ENCODE peak calls at places on chromosomes 4 and X, in four cellular contexts. One of them, this sample, is unnamed.

GRCh38 chrX:56788717-56789122 is 59.7 kb downstream of the NBDY start:
- DNase-seq in HCT116: no peak
- DNase-seq in iPS DF 6.9: no peak
- DNase-seq in K562: peak; percentile 12
- DNase-seq in this sample: peak; percentile 58

GRCh38 chr4:112942077-112942476 is 107.4 kb upstream of the ANK2 start:
- DNase-seq in iPS DF 6.9: no peak
- DNase-seq in HCT116: no peak
- DNase-seq in K562: no peak
- DNase-seq in this sample: no peak

GRCh38 chr4:81498046-81498445 is 26.3 kb upstream of the RASGEF1B start:
- DNase-seq in HCT116: no peak
- DNase-seq in K562: no peak
- DNase-seq in iPS DF 6.9: no peak
- DNase-seq in this sample: no peak

GRCh38 chrX:132491191-132491590 is 2.4 kb upstream of the MBNL3 start:
- DNase-seq in K562: no peak
- DNase-seq in HCT116: no peak
- DNase-seq in iPS DF 6.9: no peak
- DNase-seq in this sample: no peak

GRCh38 chr4:79679859-79680258 is 271.8 kb upstream of the GK2 start:
- DNase-seq in HCT116: no peak
- DNase-seq in iPS DF 6.9: no peak
- DNase-seq in K562: no peak
- DNase-seq in this sample: no peak

GRCh38 chrX:129631850-129632249 is 22.9 kb downstream of the APLN start:
- DNase-seq in HCT116: no peak
- DNase-seq in iPS DF 6.9: no peak
- DNase-seq in K562: no peak
- DNase-seq in this sample: no peak

GRCh38 chr4:81606796-81607550 is 135.3 kb upstream of the RASGEF1B start:
- DNase-seq in K562: no peak
- DNase-seq in HCT116: no peak
- DNase-seq in iPS DF 6.9: no peak
- DNase-seq in this sample: no peak

GRCh38 chr4:158065176-158065575 is 107.6 kb downstream of the GASK1B start:
- DNase-seq in K562: no peak
- DNase-seq in iPS DF 6.9: no peak
- DNase-seq in HCT116: no peak
- DNase-seq in this sample: no peak

GRCh38 chr4:5041609-5042234 is 9.6 kb upstream of the STK32B start:
- DNase-seq in HCT116: no peak
- DNase-seq in K562: no peak
- DNase-seq in iPS DF 6.9: no peak
- DNase-seq in this sample: no peak

GRCh38 chr4:38917481-38918025 is 49.9 kb downstream of the FAM114A1 start:
- DNase-seq in K562: no peak
- DNase-seq in HCT116: no peak
- DNase-seq in iPS DF 6.9: no peak
- DNase-seq in this sample: no peak

GRCh38 chr4:174626310-174627022 is 104.2 kb upstream of the HPGD start:
- DNase-seq in HCT116: no peak
- DNase-seq in K562: no peak
- DNase-seq in iPS DF 6.9: no peak
- DNase-seq in this sample: no peak

GRCh38 chr4:84852081-84852480 is 114.4 kb downstream of the WDFY3 start:
- DNase-seq in iPS DF 6.9: no peak
- DNase-seq in K562: no peak
- DNase-seq in HCT116: peak; percentile 22
- DNase-seq in this sample: no peak

GRCh38 chr4:80646061-80646460 is 310.5 kb downstream of the CFAP299 start:
- DNase-seq in K562: no peak
- DNase-seq in iPS DF 6.9: no peak
- DNase-seq in HCT116: no peak
- DNase-seq in this sample: no peak

GRCh38 chr4:54402880-54403503 is 173.9 kb downstream of the PDGFRA start:
- DNase-seq in iPS DF 6.9: no peak
- DNase-seq in K562: no peak
- DNase-seq in HCT116: no peak
- DNase-seq in this sample: no peak

GRCh38 chr4:7798215-7798995 is 141.3 kb downstream of the AFAP1 start:
- DNase-seq in iPS DF 6.9: no peak
- DNase-seq in HCT116: peak; percentile 2
- DNase-seq in K562: no peak
- DNase-seq in this sample: no peak

GRCh38 chr4:25882226-25882625 is 19.4 kb upstream of the SEL1L3 start:
- DNase-seq in HCT116: no peak
- DNase-seq in K562: no peak
- DNase-seq in iPS DF 6.9: no peak
- DNase-seq in this sample: no peak

GRCh38 chrX:48025561-48025960 is 18.8 kb downstream of the SPACA5 start:
- DNase-seq in K562: peak; percentile 32
- DNase-seq in HCT116: peak; percentile 64
- DNase-seq in iPS DF 6.9: peak; percentile 43
- DNase-seq in this sample: peak; percentile 43

GRCh38 chr4:60129740-60130139 is 1070.4 kb upstream of the ADGRL3 start:
- DNase-seq in iPS DF 6.9: no peak
- DNase-seq in HCT116: no peak
- DNase-seq in K562: no peak
- DNase-seq in this sample: no peak

GRCh38 chr4:98430708-98431403 is 169.7 kb downstream of the RAP1GDS1 start:
- DNase-seq in K562: no peak
- DNase-seq in iPS DF 6.9: no peak
- DNase-seq in HCT116: peak; percentile 95
- DNase-seq in this sample: no peak

GRCh38 chrX:45007598-45007997 is 134.6 kb downstream of the KDM6A start:
- DNase-seq in iPS DF 6.9: no peak
- DNase-seq in HCT116: no peak
- DNase-seq in K562: no peak
- DNase-seq in this sample: no peak

GRCh38 chr4:82851902-82852750 is 38.8 kb downstream of the SEC31A start:
- DNase-seq in K562: peak; percentile 22
- DNase-seq in HCT116: peak; percentile 33
- DNase-seq in iPS DF 6.9: peak; percentile 27
- DNase-seq in this sample: no peak

DNA sequence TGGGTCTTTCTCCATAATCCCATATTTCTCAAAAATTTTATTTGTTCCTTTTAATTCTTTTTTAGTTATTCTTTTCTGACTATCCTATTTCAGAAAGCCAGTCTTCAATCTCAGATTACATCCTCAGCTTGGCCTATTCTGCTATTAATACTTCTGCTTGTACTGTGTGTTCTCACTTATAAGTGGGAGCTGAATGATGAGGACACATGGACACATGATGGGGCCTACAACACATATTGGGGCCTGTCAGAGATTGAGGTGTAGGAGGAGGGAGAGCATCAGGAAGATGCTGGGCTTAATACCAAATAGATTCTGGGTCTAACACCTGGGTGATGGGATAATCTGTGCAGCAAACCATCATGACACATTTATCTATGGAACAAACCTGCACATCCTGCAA is 82.3 kb downstream of the MAGEE1 start:
- DNase-seq in iPS DF 6.9: no peak
- DNase-seq in K562: no peak
- DNase-seq in HCT116: no peak
- DNase-seq in this sample: no peak
- H3K9me3 ChIP-seq in iPS DF 6.9: no peaks in the 10 kb centered on the region
- H3K9me3 ChIP-seq in K562: no peaks in the 10 kb centered on the region
- H3K9me3 ChIP-seq in HCT116: no peaks in the 10 kb centered on the region
- H3K9me3 ChIP-seq in this sample: peaks cover 17% of the 10 kb centered on the region

GRCh38 chrX:81291996-81292395 is 90.1 kb downstream of the SH3BGRL start:
- DNase-seq in HCT116: no peak
- DNase-seq in K562: no peak
- DNase-seq in iPS DF 6.9: no peak
- DNase-seq in this sample: no peak
- H3K9me3 ChIP-seq in HCT116: no peaks in the 10 kb centered on the region
- H3K9me3 ChIP-seq in K562: no peaks in the 10 kb centered on the region
- H3K9me3 ChIP-seq in iPS DF 6.9: peaks cover 1% of the 10 kb centered on the region
- H3K9me3 ChIP-seq in this sample: peaks cover 44% of the 10 kb centered on the region

DNA sequence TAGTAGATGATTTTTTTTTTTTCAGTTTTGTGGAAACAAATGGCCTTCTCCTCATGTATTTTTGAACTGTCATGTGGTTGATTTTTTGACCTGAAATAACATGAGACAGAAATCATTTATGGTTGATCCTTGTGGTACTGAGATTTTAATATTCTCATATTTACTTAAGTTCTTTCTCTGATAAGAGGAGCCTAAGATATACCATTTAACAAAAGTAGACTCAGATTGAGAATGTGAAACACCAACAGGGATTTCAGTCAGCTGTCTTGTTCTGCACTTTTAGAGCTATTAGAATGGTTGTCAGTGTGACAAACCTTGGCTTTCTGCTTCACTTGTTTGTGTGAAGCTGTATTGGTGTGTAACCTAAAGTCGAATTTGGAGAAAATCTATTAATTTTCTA is 575.7 kb downstream of the SPOCK3 start:
- DNase-seq in HCT116: no peak
- DNase-seq in K562: no peak
- DNase-seq in iPS DF 6.9: no peak
- DNase-seq in this sample: no peak
- H3K9me3 ChIP-seq in HCT116: no peaks in the 10 kb centered on the region
- H3K9me3 ChIP-seq in K562: no peaks in the 10 kb centered on the region
- H3K9me3 ChIP-seq in iPS DF 6.9: no peaks in the 10 kb centered on the region
- H3K9me3 ChIP-seq in this sample: no peaks in the 10 kb centered on the region

GRCh38 chrX:144388738-144389137 is 504.9 kb downstream of the UBE2NL start:
- DNase-seq in iPS DF 6.9: no peak
- DNase-seq in K562: no peak
- DNase-seq in HCT116: no peak
- DNase-seq in this sample: no peak
- H3K9me3 ChIP-seq in iPS DF 6.9: no peaks in the 10 kb centered on the region
- H3K9me3 ChIP-seq in K562: no peaks in the 10 kb centered on the region
- H3K9me3 ChIP-seq in HCT116: no peaks in the 10 kb centered on the region
- H3K9me3 ChIP-seq in this sample: no peaks in the 10 kb centered on the region

GRCh38 chr4:15912236-15912635 is 26.3 kb downstream of the FGFBP1 start:
- DNase-seq in K562: no peak
- DNase-seq in HCT116: no peak
- DNase-seq in iPS DF 6.9: no peak
- DNase-seq in this sample: no peak

GRCh38 chr4:15913631-15913970 is 24.9 kb downstream of the FGFBP1 start:
- DNase-seq in iPS DF 6.9: no peak
- DNase-seq in K562: no peak
- DNase-seq in HCT116: peak; percentile 49
- DNase-seq in this sample: no peak

GRCh38 chr4:15914736-15915135 is 23.8 kb downstream of the FGFBP1 start:
- DNase-seq in HCT116: no peak
- DNase-seq in K562: no peak
- DNase-seq in iPS DF 6.9: no peak
- DNase-seq in this sample: no peak

GRCh38 chr4:15914291-15914690 is 24.2 kb downstream of the FGFBP1 start:
- DNase-seq in iPS DF 6.9: no peak
- DNase-seq in K562: no peak
- DNase-seq in HCT116: no peak
- DNase-seq in this sample: no peak

GRCh38 chr4:15912961-15913630 is 25.4 kb downstream of the FGFBP1 start:
- DNase-seq in K562: no peak
- DNase-seq in iPS DF 6.9: no peak
- DNase-seq in HCT116: no peak
- DNase-seq in this sample: no peak
- H3K9me3 ChIP-seq in K562: no peaks in the 10 kb centered on the region
- H3K9me3 ChIP-seq in iPS DF 6.9: peaks cover 1% of the 10 kb centered on the region
- H3K9me3 ChIP-seq in HCT116: no peaks in the 10 kb centered on the region
- H3K9me3 ChIP-seq in this sample: no peaks in the 10 kb centered on the region